ENCODE peak calls at places on chromosome 4, in eight cellular contexts. B is amniotic stem cell; F is GM12892; P is substantia nigra; E is posterior vena cava; D is hippocampal formation; R is stimulated activated CD4-positive, alpha-beta T cell treated with anti-CD3 and anti-CD28 coated beads, TNF-alpha, amount 100 ng/mL, for 48 hours; N is upper lobe of right lung. U is an unnamed sample.

GRCh38 chr4:45442466-45442865 is 681.4 kb downstream of the GABRG1 start:
- DNase-seq in E (no peak), P (no peak), B (no peak), N (no peak), F (no peak), D (no peak), R (no peak), U (no peak)

GRCh38 chr4:100510551-100510950 is 7.3 kb downstream of the EMCN start:
- DNase-seq in F (no peak), E (no peak), R (no peak), B (no peak), N (no peak), D (no peak), P (no peak), U (no peak)

GRCh38 chr4:3342182-3342854 is 49.5 kb downstream of the RGS12 start:
- DNase-seq in F (no peak), E (no peak), N (no peak), B (no peak), P (no peak), D (no peak), R (peak; percentile 22), U (peak; percentile 85)

GRCh38 chr4:105170703-105171102 is 24.0 kb downstream of the TET2 start:
- DNase-seq in R (no peak), N (no peak), D (peak; percentile 25), F (no peak), P (no peak), B (no peak), E (no peak), U (no peak)

GRCh38 chr4:25172964-25173917 is 13.0 kb upstream of the SEPSECS start:
- DNase-seq in B (peak; percentile 96), D (peak; percentile 24), F (no peak), N (no peak), E (no peak), P (no peak), R (no peak), U (peak; percentile 82)

GRCh38 chr4:10107111-10108091 is 9.2 kb downstream of the WDR1 start:
- DNase-seq in D (no peak), P (no peak), B (no peak), N (no peak), E (no peak), F (no peak), R (no peak), U (peak; percentile 39)

GRCh38 chr4:48139688-48140087 is 5.6 kb upstream of the TXK start:
- DNase-seq in P (no peak), F (no peak), B (peak; percentile 7), D (no peak), R (no peak), N (no peak), E (no peak), U (peak; percentile 24)

GRCh38 chr4:1573830-1574459 is 110.2 kb downstream of the FAM53A start:
- DNase-seq in D (no peak), N (no peak), R (no peak), P (no peak), F (no peak), E (peak; percentile 55), B (no peak), U (no peak)

GRCh38 chr4:163395055-163395454 is 51.4 kb downstream of the NPY5R start:
- DNase-seq in F (no peak), N (no peak), P (no peak), D (no peak), B (no peak), E (no peak), R (no peak), U (no peak)

GRCh38 chr4:76212851-76213414 is 691 bp downstream of the SCARB2 start:
- DNase-seq in B (no peak), R (no peak), E (no peak), P (no peak), N (no peak), D (peak; percentile 65), F (no peak), U (no peak)

GRCh38 chr4:83535520-83535944 is 376 bp upstream of the GPAT3 start:
- DNase-seq in E (no peak), R (peak; percentile 8), B (no peak), P (no peak), N (no peak), F (peak; percentile 18), D (no peak), U (peak; percentile 68)

GRCh38 chr4:107213880-107214279 is 177.8 kb upstream of the DKK2 start:
- DNase-seq in N (no peak), D (no peak), F (no peak), P (no peak), E (no peak), B (no peak), R (no peak), U (peak; percentile 5)

GRCh38 chr4:185693548-185694215 is 118.3 kb downstream of the SORBS2 start:
- DNase-seq in P (no peak), F (no peak), B (no peak), D (no peak), R (no peak), N (no peak), E (no peak), U (no peak)

GRCh38 chr4:26081795-26082498 is 167.9 kb downstream of the SMIM20 start:
- DNase-seq in R (no peak), P (no peak), N (no peak), D (peak; percentile 75), E (no peak), B (no peak), F (no peak), U (no peak)

GRCh38 chr4:178387756-178388155 is 945.5 kb upstream of the AGA start:
- DNase-seq in R (no peak), B (no peak), N (no peak), D (no peak), P (no peak), E (no peak), F (no peak), U (no peak)

GRCh38 chr4:24659241-24659961 is 75.0 kb upstream of the DHX15 start:
- DNase-seq in F (no peak), R (no peak), D (peak; percentile 88), E (no peak), P (peak; percentile 28), N (no peak), B (no peak), U (no peak)

GRCh38 chr4:26821677-26822503 is 38.8 kb upstream of the STIM2 start:
- DNase-seq in N (no peak), F (no peak), E (no peak), P (no peak), B (no peak), D (no peak), R (no peak), U (no peak)

GRCh38 chr4:72430988-72431387 is 138.0 kb downstream of the ADAMTS3 start:
- DNase-seq in B (no peak), N (no peak), E (no peak), F (no peak), P (no peak), R (no peak), D (no peak), U (no peak)

GRCh38 chr4:84050014-84050413 is 449.1 kb downstream of the NKX6-1 start:
- DNase-seq in P (no peak), E (no peak), D (no peak), F (no peak), N (no peak), R (no peak), B (no peak), U (no peak)

GRCh38 chr4:80097395-80098177 is 24.6 kb upstream of the ANTXR2 start:
- DNase-seq in F (no peak), D (no peak), B (no peak), N (no peak), E (no peak), R (no peak), P (no peak), U (peak; percentile 56)

GRCh38 chr4:73259552-73260140 is 1.0 kb upstream of the ANKRD17 start:
- DNase-seq in P (no peak), R (no peak), N (no peak), E (no peak), F (no peak), B (no peak), D (no peak), U (peak; percentile 26)

GRCh38 chr4:150127757-150128156 is 49.5 kb downstream of the DCLK2 start:
- DNase-seq in R (no peak), B (no peak), E (no peak), N (no peak), P (no peak), D (no peak), F (no peak), U (no peak)

GRCh38 chr4:92421920-92422319 is 118.2 kb downstream of the GRID2 start:
- DNase-seq in B (no peak), D (no peak), N (no peak), E (no peak), R (no peak), F (no peak), P (no peak), U (no peak)

GRCh38 chr4:100635899-100636298 is 118.1 kb upstream of the EMCN start:
- DNase-seq in P (no peak), F (no peak), E (no peak), B (no peak), N (no peak), D (no peak), R (no peak), U (no peak)

GRCh38 chr4:179059396-179059795 is 1617.2 kb upstream of the AGA start:
- DNase-seq in E (peak; percentile 61), B (no peak), R (no peak), F (no peak), N (peak; percentile 31), P (no peak), D (no peak), U (no peak)

GRCh38 chr4:166498541-166498940 is 625.5 kb downstream of the TLL1 start:
- DNase-seq in B (no peak), N (no peak), F (no peak), E (no peak), P (no peak), R (no peak), D (peak; percentile 55), U (no peak)

GRCh38 chr4:117640836-117641235 is 393.4 kb upstream of the NDST3 start:
- DNase-seq in P (no peak), B (no peak), D (no peak), R (no peak), F (no peak), E (no peak), N (no peak), U (no peak)

GRCh38 chr4:3635090-3635820 is 103.0 kb upstream of the LRPAP1 start:
- DNase-seq in D (no peak), P (no peak), R (no peak), F (no peak), B (no peak), E (peak; percentile 56), N (no peak), U (no peak)

GRCh38 chr4:170259631-170260153 is 169.9 kb upstream of the AADAT start:
- DNase-seq in D (peak; percentile 83), F (peak; percentile 5), E (no peak), B (peak; percentile 95), P (peak; percentile 3), N (peak; percentile 67), R (peak; percentile 30), U (peak; percentile 23)

GRCh38 chr4:118942465-118942864 is 53.8 kb downstream of the SYNPO2 start:
- DNase-seq in F (no peak), E (no peak), D (no peak), R (no peak), N (no peak), P (no peak), B (no peak), U (no peak)

GRCh38 chr4:176654565-176655216 is 138.0 kb downstream of the VEGFC start:
- DNase-seq in N (no peak), P (no peak), B (no peak), E (no peak), D (no peak), F (no peak), R (no peak), U (no peak)

GRCh38 chr4:47669946-47670345 is 167.9 kb downstream of the CORIN start:
- DNase-seq in F (no peak), E (no peak), D (no peak), N (no peak), P (no peak), B (no peak), R (no peak), U (no peak)

GRCh38 chr4:1087371-1087770 is 26.0 kb downstream of the RNF212 start:
- DNase-seq in N (no peak), F (no peak), P (no peak), B (no peak), D (no peak), E (no peak), R (no peak), U (no peak)

GRCh38 chr4:38461342-38461741 is 202.7 kb upstream of the KLF3 start:
- DNase-seq in N (no peak), E (no peak), D (no peak), B (no peak), F (no peak), R (no peak), P (no peak), U (no peak)

U was measured in AG08396.